ENCODE peak calls at places on chromosome 17, in seven cellular contexts. V is lower leg skin, H is fibroblast of lung, W is astrocyte of the cerebellum, J is tibial artery, S is transverse colon, U is astrocyte of the spinal cord. F is an unnamed sample.

GRCh38 chr17:62933986-62934385 is 32.0 kb upstream of the TANC2 start:
- DNase-seq in V (peak), H (no peak), W (no peak), J (no peak), S (no peak), U (no peak), F (peak)

GRCh38 chr17:63446218-63446980 is at the start of gene CYB561:
- DNase-seq in V (peak), H (peak), W (no peak), J (peak), S (peak), U (peak), F (peak)

GRCh38 chr17:47882247-47882646 is 13.8 kb upstream of the SP2 start:
- DNase-seq in V (no peak), H (no peak), W (no peak), J (peak), S (peak), U (no peak), F (peak)

GRCh38 chr17:4110152-4110551 is 32.7 kb downstream of the ZZEF1 start:
- DNase-seq in V (no peak), H (peak), W (no peak), J (no peak), S (no peak), U (peak), F (peak)

GRCh38 chr17:66727634-66728570 is 107.0 kb upstream of the CACNG5 start:
- DNase-seq in V (no peak), H (peak), W (peak), J (peak), S (peak), U (peak), F (peak)

GRCh38 chr17:15287533-15288267 is 22.6 kb upstream of the PMP22 start:
- DNase-seq in V (no peak), H (peak), W (no peak), J (peak), S (no peak), U (no peak), F (no peak)

GRCh38 chr17:29138184-29138955 is 41.8 kb downstream of the MYO18A start:
- DNase-seq in V (no peak), H (peak), W (no peak), J (no peak), S (no peak), U (no peak), F (no peak)

GRCh38 chr17:1515640-1516402 is 591 bp downstream of the INPP5K start:
- DNase-seq in V (no peak), H (peak), W (peak), J (peak), S (peak), U (peak), F (peak)

GRCh38 chr17:31147507-31148202 is 52.9 kb downstream of the NF1 start:
- DNase-seq in V (no peak), H (no peak), W (no peak), J (no peak), S (no peak), U (no peak), F (no peak)

DNA sequence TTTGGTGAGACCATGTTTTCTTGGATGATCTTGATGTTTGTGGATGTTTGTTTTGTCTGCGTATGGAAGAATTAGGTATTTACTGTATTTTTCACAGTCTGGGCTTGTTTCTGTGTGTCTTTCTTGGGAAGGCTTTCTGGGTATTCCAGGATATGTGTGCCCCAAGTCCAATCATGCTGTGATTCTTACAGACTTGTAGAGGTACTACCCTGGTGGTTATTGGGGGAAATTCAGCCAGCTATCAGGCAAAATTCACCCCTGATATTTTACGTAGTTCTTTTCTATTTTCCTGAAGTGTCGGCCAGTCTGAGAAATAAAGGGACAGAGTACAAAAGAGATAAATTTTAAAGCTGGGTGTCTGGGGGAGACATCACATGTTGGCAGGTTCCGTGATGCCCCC is 33.4 kb upstream of the ARL4D start:
- DNase-seq in V (no peak), H (no peak), W (no peak), J (no peak), S (no peak), U (no peak), F (peak)
- TF ChIP-seq CTCF in V (no peak), H (no peak), W (peak), J (no peak), S (no peak), U (peak), F (no peak)

GRCh38 chr17:18324140-18325049 is 9.3 kb downstream of the SMCR8 start:
- DNase-seq in V (no peak), H (no peak), W (no peak), J (peak), S (no peak), U (no peak), F (no peak)

GRCh38 chr17:18321309-18321708 is 6.2 kb downstream of the SMCR8 start:
- DNase-seq in V (no peak), H (peak), W (no peak), J (no peak), S (no peak), U (no peak), F (no peak)

GRCh38 chr17:18323007-18323406 is 7.9 kb downstream of the SMCR8 start:
- DNase-seq in V (no peak), H (no peak), W (no peak), J (no peak), S (no peak), U (no peak), F (peak)

GRCh38 chr17:18323507-18324139 is 8.5 kb downstream of the SMCR8 start:
- DNase-seq in V (no peak), H (no peak), W (no peak), J (no peak), S (no peak), U (no peak), F (no peak)

GRCh38 chr17:18322522-18322921 is 7.4 kb downstream of the SMCR8 start:
- DNase-seq in V (no peak), H (no peak), W (no peak), J (no peak), S (no peak), U (no peak), F (no peak)
- H3K4me3 ChIP-seq in V (no peak), H (no peak), W (no peak), J (no peak), S (no peak), U (no peak), F (no peak)

GRCh38 chr17:60327122-60327869 is 64.6 kb downstream of the USP32 start:
- DNase-seq in V (no peak), H (no peak), W (no peak), J (no peak), S (no peak), U (no peak), F (no peak)

GRCh38 chr17:60328679-60329078 is 63.3 kb downstream of the USP32 start:
- DNase-seq in V (no peak), H (no peak), W (no peak), J (no peak), S (no peak), U (no peak), F (no peak)

GRCh38 chr17:60333628-60334031 is 58.3 kb downstream of the USP32 start:
- DNase-seq in V (no peak), H (peak), W (no peak), J (no peak), S (no peak), U (no peak), F (no peak)

GRCh38 chr17:60327870-60328362 is 64.0 kb downstream of the USP32 start:
- DNase-seq in V (no peak), H (no peak), W (no peak), J (no peak), S (no peak), U (no peak), F (no peak)

GRCh38 chr17:60330731-60331130 is 61.2 kb downstream of the USP32 start:
- DNase-seq in V (no peak), H (peak), W (peak), J (no peak), S (no peak), U (peak), F (no peak)
- TF ChIP-seq CTCF in V (no peak), H (no peak), W (no peak), J (no peak), S (no peak), U (no peak), F (no peak)

DNA sequence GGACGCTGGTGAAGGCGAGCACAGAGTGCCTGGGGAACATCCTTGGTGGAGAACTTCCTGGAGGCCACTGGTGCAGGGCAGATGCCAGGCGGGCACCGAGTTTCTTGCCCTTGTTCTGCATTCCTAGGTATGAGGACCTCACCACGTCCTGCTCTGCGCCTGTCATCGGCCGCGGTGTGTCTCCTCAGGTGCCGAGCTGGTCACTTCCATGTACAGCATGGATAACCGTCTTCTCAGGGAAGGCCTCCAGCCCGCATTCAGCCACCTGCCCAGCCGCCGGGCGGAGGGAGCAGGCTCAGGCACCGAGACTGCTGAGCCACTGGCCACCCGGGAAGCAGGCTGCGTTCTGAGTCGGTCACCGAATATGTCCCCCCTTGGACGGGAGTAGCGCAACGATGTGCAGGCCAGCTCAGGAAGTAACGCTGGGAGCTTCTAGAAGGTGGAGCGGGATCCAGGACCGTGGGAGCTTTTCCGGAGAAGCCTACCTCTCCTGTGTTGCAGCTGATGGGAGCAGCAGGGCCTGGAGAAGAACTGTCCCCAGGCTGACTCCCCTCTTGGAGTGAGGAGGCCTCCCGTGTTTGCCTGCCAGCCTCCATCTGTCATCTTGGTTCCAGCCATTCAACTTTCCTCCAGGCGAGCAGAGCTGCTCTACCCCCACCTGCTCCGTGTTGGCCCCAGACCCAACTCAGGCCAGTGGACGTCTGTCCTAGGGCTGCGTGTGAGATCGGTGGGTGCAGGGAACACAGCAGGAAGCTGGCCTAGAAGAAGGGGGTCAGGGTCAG is 2.1 kb upstream of the BAIAP2 start:
- DNase-seq in V (no peak), H (no peak), W (no peak), J (no peak), S (no peak), U (no peak), F (no peak)
- H3K4me3 ChIP-seq in V (no peak), H (no peak), W (no peak), J (no peak), S (no peak), U (no peak), F (no peak)

DNA sequence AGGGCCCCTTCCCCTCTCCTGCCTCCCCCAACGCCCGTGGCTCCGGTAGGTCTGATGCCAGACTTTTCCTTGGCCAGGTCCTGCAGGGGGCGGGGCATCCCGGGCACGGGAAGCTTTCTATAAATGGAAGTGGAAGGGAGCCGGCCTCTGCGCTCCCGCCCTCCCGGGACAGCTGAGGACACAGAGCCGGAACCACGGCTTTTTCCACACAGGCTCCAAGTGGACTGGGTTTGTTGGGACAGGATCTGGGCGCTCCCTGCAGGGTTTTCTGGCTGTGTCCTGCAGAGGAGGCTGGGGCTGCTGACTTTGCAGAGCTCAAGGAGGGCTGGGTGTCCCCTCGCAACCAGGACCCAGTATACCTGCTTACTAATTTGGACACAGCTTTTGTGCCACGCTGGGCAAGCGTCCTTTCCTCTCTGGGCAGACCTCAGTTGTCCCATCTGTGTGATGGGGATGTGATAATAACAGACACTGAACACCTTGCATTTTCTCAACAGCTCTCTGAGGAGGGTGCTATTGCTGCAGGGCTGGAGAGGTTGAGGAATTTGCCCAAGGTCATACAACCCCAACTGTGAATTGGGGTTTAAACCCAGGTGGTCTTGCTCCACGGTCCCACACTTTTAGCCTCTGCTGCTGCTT is 1.8 kb downstream of the TNS4 start:
- DNase-seq in V (peak), H (peak), W (no peak), J (peak), S (peak), U (peak), F (peak)
- TF ChIP-seq CTCF in V (no peak), H (no peak), W (no peak), J (no peak), S (no peak), U (no peak), F (no peak)